ENCODE peak calls at places on chromosomes 13 and 19, in nine cellular contexts. One of them, this sample, is unnamed.

GRCh38 chr19:10270180-10270615 is 722 bp upstream of the ICAM1 start:
- DNase-seq in endothelial cell: no peak
- DNase-seq in HFFc6: no peak
- DNase-seq in heart right ventricle: peak
- DNase-seq in RWPE1: no peak
- DNase-seq in CD4-positive, alpha-beta T cell: peak
- DNase-seq in foreskin fibroblast: peak
- DNase-seq in Caco-2: no peak
- DNase-seq in Panc1: no peak
- DNase-seq in this sample: peak

GRCh38 chr13:64293923-64294322 is 2878.3 kb upstream of the PCDH20 start:
- DNase-seq in RWPE1: no peak
- DNase-seq in CD4-positive, alpha-beta T cell: no peak
- DNase-seq in endothelial cell: no peak
- DNase-seq in HFFc6: no peak
- DNase-seq in heart right ventricle: no peak
- DNase-seq in foreskin fibroblast: peak
- DNase-seq in Panc1: no peak
- DNase-seq in Caco-2: no peak
- DNase-seq in this sample: no peak

GRCh38 chr13:110340812-110341444 is 33.8 kb downstream of the COL4A2 start:
- DNase-seq in endothelial cell: peak
- DNase-seq in foreskin fibroblast: peak
- DNase-seq in Panc1: no peak
- DNase-seq in heart right ventricle: peak
- DNase-seq in CD4-positive, alpha-beta T cell: peak
- DNase-seq in HFFc6: peak
- DNase-seq in Caco-2: no peak
- DNase-seq in RWPE1: no peak
- DNase-seq in this sample: no peak

GRCh38 chr13:39186205-39186880 is 148.1 kb downstream of the NHLRC3 start:
- DNase-seq in RWPE1: no peak
- DNase-seq in Caco-2: no peak
- DNase-seq in foreskin fibroblast: no peak
- DNase-seq in heart right ventricle: peak
- DNase-seq in CD4-positive, alpha-beta T cell: no peak
- DNase-seq in Panc1: no peak
- DNase-seq in endothelial cell: no peak
- DNase-seq in HFFc6: no peak
- DNase-seq in this sample: no peak

GRCh38 chr13:71968025-71968424 is 101.0 kb upstream of the DACH1 start:
- DNase-seq in Panc1: no peak
- DNase-seq in RWPE1: no peak
- DNase-seq in HFFc6: no peak
- DNase-seq in endothelial cell: peak
- DNase-seq in CD4-positive, alpha-beta T cell: no peak
- DNase-seq in Caco-2: no peak
- DNase-seq in foreskin fibroblast: no peak
- DNase-seq in heart right ventricle: no peak
- DNase-seq in this sample: no peak

GRCh38 chr19:3357731-3358391 is 8.5 kb upstream of the NFIC start:
- DNase-seq in Panc1: no peak
- DNase-seq in foreskin fibroblast: peak
- DNase-seq in RWPE1: no peak
- DNase-seq in heart right ventricle: no peak
- DNase-seq in Caco-2: no peak
- DNase-seq in HFFc6: no peak
- DNase-seq in CD4-positive, alpha-beta T cell: no peak
- DNase-seq in endothelial cell: no peak
- DNase-seq in this sample: no peak

GRCh38 chr19:6494438-6495036 is 7.6 kb downstream of the TUBB4A start:
- DNase-seq in Caco-2: no peak
- DNase-seq in endothelial cell: no peak
- DNase-seq in HFFc6: no peak
- DNase-seq in foreskin fibroblast: no peak
- DNase-seq in RWPE1: no peak
- DNase-seq in heart right ventricle: no peak
- DNase-seq in CD4-positive, alpha-beta T cell: no peak
- DNase-seq in Panc1: no peak
- DNase-seq in this sample: no peak

GRCh38 chr13:45749026-45749759 is 47.1 kb downstream of the CBY2 start:
- DNase-seq in Panc1: no peak
- DNase-seq in endothelial cell: no peak
- DNase-seq in heart right ventricle: no peak
- DNase-seq in RWPE1: no peak
- DNase-seq in Caco-2: no peak
- DNase-seq in CD4-positive, alpha-beta T cell: no peak
- DNase-seq in foreskin fibroblast: no peak
- DNase-seq in HFFc6: no peak
- DNase-seq in this sample: no peak

GRCh38 chr13:77583551-77583950 is 48.0 kb downstream of the SCEL start:
- DNase-seq in foreskin fibroblast: no peak
- DNase-seq in RWPE1: no peak
- DNase-seq in Panc1: no peak
- DNase-seq in HFFc6: no peak
- DNase-seq in endothelial cell: no peak
- DNase-seq in CD4-positive, alpha-beta T cell: no peak
- DNase-seq in heart right ventricle: no peak
- DNase-seq in Caco-2: no peak
- DNase-seq in this sample: no peak

GRCh38 chr13:28337196-28338045 is 157.5 kb downstream of the FLT1 start:
- DNase-seq in Panc1: no peak
- DNase-seq in Caco-2: no peak
- DNase-seq in foreskin fibroblast: peak
- DNase-seq in RWPE1: peak
- DNase-seq in CD4-positive, alpha-beta T cell: no peak
- DNase-seq in endothelial cell: no peak
- DNase-seq in heart right ventricle: peak
- DNase-seq in HFFc6: peak
- DNase-seq in this sample: no peak

GRCh38 chr19:16977306-16977705 is 49.3 kb downstream of the CPAMD8 start:
- DNase-seq in RWPE1: no peak
- DNase-seq in CD4-positive, alpha-beta T cell: no peak
- DNase-seq in foreskin fibroblast: no peak
- DNase-seq in heart right ventricle: no peak
- DNase-seq in Caco-2: no peak
- DNase-seq in endothelial cell: no peak
- DNase-seq in HFFc6: no peak
- DNase-seq in Panc1: no peak
- DNase-seq in this sample: no peak

GRCh38 chr19:3536429-3537100 is 2.4 kb upstream of the TEKTIP1 start:
- DNase-seq in heart right ventricle: no peak
- DNase-seq in endothelial cell: no peak
- DNase-seq in RWPE1: no peak
- DNase-seq in foreskin fibroblast: peak
- DNase-seq in HFFc6: no peak
- DNase-seq in Caco-2: no peak
- DNase-seq in Panc1: no peak
- DNase-seq in CD4-positive, alpha-beta T cell: no peak
- DNase-seq in this sample: no peak

GRCh38 chr19:12137541-12137940 is 2.6 kb downstream of the ZNF20 start:
- DNase-seq in Caco-2: no peak
- DNase-seq in foreskin fibroblast: no peak
- DNase-seq in endothelial cell: no peak
- DNase-seq in HFFc6: peak
- DNase-seq in heart right ventricle: no peak
- DNase-seq in CD4-positive, alpha-beta T cell: no peak
- DNase-seq in Panc1: no peak
- DNase-seq in RWPE1: no peak
- DNase-seq in this sample: no peak

GRCh38 chr19:6229216-6229913 is 50.4 kb downstream of the MLLT1 start:
- DNase-seq in Caco-2: no peak
- DNase-seq in heart right ventricle: no peak
- DNase-seq in HFFc6: no peak
- DNase-seq in CD4-positive, alpha-beta T cell: no peak
- DNase-seq in Panc1: no peak
- DNase-seq in RWPE1: no peak
- DNase-seq in endothelial cell: no peak
- DNase-seq in foreskin fibroblast: no peak
- DNase-seq in this sample: no peak

GRCh38 chr13:46492946-46493345 is 60.0 kb upstream of the LRCH1 start:
- DNase-seq in RWPE1: peak
- DNase-seq in HFFc6: peak
- DNase-seq in CD4-positive, alpha-beta T cell: no peak
- DNase-seq in Caco-2: no peak
- DNase-seq in heart right ventricle: peak
- DNase-seq in Panc1: no peak
- DNase-seq in foreskin fibroblast: peak
- DNase-seq in endothelial cell: peak
- DNase-seq in this sample: no peak

GRCh38 chr19:16849168-16849567 is 20.0 kb downstream of the SIN3B start:
- DNase-seq in CD4-positive, alpha-beta T cell: no peak
- DNase-seq in Panc1: peak
- DNase-seq in heart right ventricle: no peak
- DNase-seq in endothelial cell: no peak
- DNase-seq in foreskin fibroblast: peak
- DNase-seq in HFFc6: peak
- DNase-seq in Caco-2: no peak
- DNase-seq in RWPE1: peak
- DNase-seq in this sample: no peak

GRCh38 chr13:98251708-98252107 is 74.6 kb upstream of the RNF113B start:
- DNase-seq in heart right ventricle: no peak
- DNase-seq in HFFc6: no peak
- DNase-seq in Caco-2: no peak
- DNase-seq in foreskin fibroblast: no peak
- DNase-seq in RWPE1: no peak
- DNase-seq in endothelial cell: no peak
- DNase-seq in Panc1: no peak
- DNase-seq in CD4-positive, alpha-beta T cell: no peak
- DNase-seq in this sample: no peak
- TF ChIP-seq CTCF in heart right ventricle: no peak
- TF ChIP-seq CTCF in HFFc6: no peak
- TF ChIP-seq CTCF in Caco-2: no peak
- TF ChIP-seq CTCF in foreskin fibroblast: no peak
- TF ChIP-seq CTCF in RWPE1: no peak
- TF ChIP-seq CTCF in endothelial cell: no peak
- TF ChIP-seq CTCF in Panc1: no peak
- TF ChIP-seq CTCF in CD4-positive, alpha-beta T cell: no peak
- TF ChIP-seq CTCF in this sample: no peak

DNA sequence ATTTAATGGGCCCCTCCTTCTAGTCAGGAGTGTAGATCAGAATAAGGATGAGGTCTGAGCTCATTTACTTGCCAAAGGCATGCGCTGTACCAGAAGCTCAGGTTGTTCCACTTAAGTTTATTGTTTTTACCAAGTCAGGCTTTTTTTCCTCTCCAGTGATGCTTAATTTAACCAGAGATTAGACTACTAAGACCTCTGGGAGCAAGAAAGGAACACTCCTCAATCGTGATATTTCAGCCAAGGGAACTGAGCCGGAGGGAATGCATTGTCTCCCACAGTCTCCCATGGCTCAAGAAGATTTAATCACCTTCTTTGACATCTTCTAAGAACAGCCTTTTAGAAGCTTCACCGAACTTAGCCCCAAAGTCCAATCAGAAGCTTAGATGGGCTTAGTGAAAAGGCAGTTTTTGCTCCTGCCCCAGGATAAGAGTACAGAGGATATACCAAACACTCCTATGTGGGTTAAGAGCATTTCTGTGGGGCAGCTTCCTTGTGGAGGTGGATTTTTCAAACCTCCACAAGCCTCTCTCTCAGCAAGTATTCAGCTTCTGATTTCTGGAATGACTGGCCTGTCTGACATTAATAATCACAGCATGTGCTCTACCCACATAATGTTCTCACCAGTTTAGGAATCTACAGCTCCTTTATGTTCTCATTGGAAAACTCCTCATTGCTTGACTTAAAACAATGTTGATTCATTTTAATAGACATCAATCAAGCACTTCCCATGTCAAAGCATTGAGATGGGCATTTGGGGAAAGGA is 322.7 kb downstream of the SUCLA2 start:
- DNase-seq in RWPE1: no peak
- DNase-seq in CD4-positive, alpha-beta T cell: no peak
- DNase-seq in endothelial cell: no peak
- DNase-seq in heart right ventricle: no peak
- DNase-seq in Panc1: no peak
- DNase-seq in foreskin fibroblast: peak
- DNase-seq in Caco-2: no peak
- DNase-seq in HFFc6: no peak
- DNase-seq in this sample: no peak
- TF ChIP-seq CTCF in RWPE1: no peak
- TF ChIP-seq CTCF in CD4-positive, alpha-beta T cell: no peak
- TF ChIP-seq CTCF in endothelial cell: no peak
- TF ChIP-seq CTCF in heart right ventricle: no peak
- TF ChIP-seq CTCF in Panc1: no peak
- TF ChIP-seq CTCF in foreskin fibroblast: no peak
- TF ChIP-seq CTCF in Caco-2: no peak
- TF ChIP-seq CTCF in HFFc6: no peak
- TF ChIP-seq CTCF in this sample: no peak

GRCh38 chr13:111532111-111532510 is 211.7 kb downstream of the TEX29 start:
- DNase-seq in foreskin fibroblast: no peak
- DNase-seq in CD4-positive, alpha-beta T cell: no peak
- DNase-seq in endothelial cell: no peak
- DNase-seq in Panc1: no peak
- DNase-seq in heart right ventricle: no peak
- DNase-seq in HFFc6: no peak
- DNase-seq in RWPE1: no peak
- DNase-seq in Caco-2: no peak
- DNase-seq in this sample: no peak

GRCh38 chr13:111528513-111528912 is 208.1 kb downstream of the TEX29 start:
- DNase-seq in endothelial cell: no peak
- DNase-seq in heart right ventricle: no peak
- DNase-seq in foreskin fibroblast: no peak
- DNase-seq in Panc1: no peak
- DNase-seq in RWPE1: no peak
- DNase-seq in Caco-2: no peak
- DNase-seq in HFFc6: no peak
- DNase-seq in CD4-positive, alpha-beta T cell: no peak
- DNase-seq in this sample: no peak

GRCh38 chr13:111530137-111530536 is 209.7 kb downstream of the TEX29 start:
- DNase-seq in HFFc6: no peak
- DNase-seq in Panc1: no peak
- DNase-seq in heart right ventricle: no peak
- DNase-seq in CD4-positive, alpha-beta T cell: no peak
- DNase-seq in Caco-2: no peak
- DNase-seq in endothelial cell: no peak
- DNase-seq in RWPE1: no peak
- DNase-seq in foreskin fibroblast: no peak
- DNase-seq in this sample: no peak

GRCh38 chr13:111533900-111534645 is 213.6 kb downstream of the TEX29 start:
- DNase-seq in Caco-2: no peak
- DNase-seq in CD4-positive, alpha-beta T cell: no peak
- DNase-seq in foreskin fibroblast: no peak
- DNase-seq in Panc1: no peak
- DNase-seq in RWPE1: no peak
- DNase-seq in endothelial cell: no peak
- DNase-seq in HFFc6: no peak
- DNase-seq in heart right ventricle: no peak
- DNase-seq in this sample: no peak

GRCh38 chr13:111531505-111531904 is 211.1 kb downstream of the TEX29 start:
- DNase-seq in endothelial cell: no peak
- DNase-seq in HFFc6: peak
- DNase-seq in foreskin fibroblast: no peak
- DNase-seq in Caco-2: no peak
- DNase-seq in RWPE1: no peak
- DNase-seq in Panc1: no peak
- DNase-seq in heart right ventricle: no peak
- DNase-seq in CD4-positive, alpha-beta T cell: no peak
- DNase-seq in this sample: no peak
- TF ChIP-seq CTCF in endothelial cell: no peak
- TF ChIP-seq CTCF in HFFc6: no peak
- TF ChIP-seq CTCF in foreskin fibroblast: no peak
- TF ChIP-seq CTCF in Caco-2: peak
- TF ChIP-seq CTCF in RWPE1: no peak
- TF ChIP-seq CTCF in Panc1: peak
- TF ChIP-seq CTCF in heart right ventricle: peak
- TF ChIP-seq CTCF in CD4-positive, alpha-beta T cell: no peak
- TF ChIP-seq CTCF in this sample: no peak

GRCh38 chr19:4723465-4724251 is at the start of gene DPP9:
- DNase-seq in CD4-positive, alpha-beta T cell: peak
- DNase-seq in HFFc6: peak
- DNase-seq in foreskin fibroblast: peak
- DNase-seq in RWPE1: peak
- DNase-seq in heart right ventricle: peak
- DNase-seq in endothelial cell: peak
- DNase-seq in Caco-2: peak
- DNase-seq in Panc1: peak
- DNase-seq in this sample: peak
- TF ChIP-seq CTCF in CD4-positive, alpha-beta T cell: no peak
- TF ChIP-seq CTCF in HFFc6: peak
- TF ChIP-seq CTCF in foreskin fibroblast: peak
- TF ChIP-seq CTCF in RWPE1: peak
- TF ChIP-seq CTCF in heart right ventricle: peak
- TF ChIP-seq CTCF in endothelial cell: no peak
- TF ChIP-seq CTCF in Caco-2: peak
- TF ChIP-seq CTCF in Panc1: no peak
- TF ChIP-seq CTCF in this sample: no peak